ENCODE peak calls at places on chromosomes 6 and 20, in four cellular contexts. T is GM12878, S is SK-N-SH, C is K562. G is an unnamed sample.

GRCh38 chr20:52747736-52748135 is 224.4 kb upstream of the TSHZ2 start:
- DNase-seq in T (no peak), S (peak), C (peak), G (no peak)

GRCh38 chr6:34953084-34954025 is 64.3 kb downstream of the ANKS1A start:
- DNase-seq in T (no peak), S (no peak), C (no peak), G (peak)

GRCh38 chr6:13488015-13488895 is 855 bp upstream of the GFOD1 start:
- DNase-seq in T (no peak), S (peak), C (no peak), G (no peak)

GRCh38 chr6:33983721-33984465 is 162.0 kb downstream of the GRM4 start:
- DNase-seq in T (no peak), S (peak), C (no peak), G (no peak)

GRCh38 chr6:54980511-54981275 is 134.1 kb downstream of the FAM83B start:
- DNase-seq in T (no peak), S (no peak), C (no peak), G (no peak)

GRCh38 chr6:53846250-53846649 is 51.4 kb downstream of the LRRC1 start:
- DNase-seq in T (no peak), S (no peak), C (no peak), G (no peak)

GRCh38 chr6:27772261-27773001 is 139.8 kb downstream of the OR2B2 start:
- DNase-seq in T (no peak), S (peak), C (peak), G (peak)

GRCh38 chr6:94464018-94464510 is 1044.7 kb upstream of the EPHA7 start:
- DNase-seq in T (no peak), S (no peak), C (no peak), G (no peak)

DNA sequence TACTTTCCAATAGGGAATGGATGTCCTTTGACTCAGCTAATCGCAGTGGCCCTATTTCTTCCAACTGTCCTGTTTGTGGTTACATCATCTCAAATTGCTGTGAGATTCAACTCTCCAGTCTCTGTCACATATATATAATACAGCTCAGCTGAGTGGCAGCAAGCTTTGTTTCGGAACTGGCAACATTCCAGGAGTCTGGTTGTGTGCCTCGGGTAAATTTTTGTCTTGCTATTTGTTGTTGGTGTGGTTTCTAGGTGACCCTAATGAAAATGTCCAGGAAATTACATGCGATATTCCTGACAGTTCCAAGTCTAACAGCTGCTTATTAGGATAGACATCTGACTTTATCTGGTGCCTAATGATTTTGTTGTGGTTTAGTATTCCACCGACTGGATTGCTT is 581.7 kb downstream of the CD109 start:
- DNase-seq in T (no peak), S (peak), C (no peak), G (no peak)
- TF ChIP-seq RCOR1 in T (no peak), S (no peak), C (no peak), G (no peak)

GRCh38 chr6:48200874-48201273 is 89.9 kb upstream of the PTCHD4 start:
- DNase-seq in T (no peak), S (no peak), C (no peak), G (no peak)
- TF ChIP-seq REST in T (no peak), S (no peak), C (no peak), G (no peak)

DNA sequence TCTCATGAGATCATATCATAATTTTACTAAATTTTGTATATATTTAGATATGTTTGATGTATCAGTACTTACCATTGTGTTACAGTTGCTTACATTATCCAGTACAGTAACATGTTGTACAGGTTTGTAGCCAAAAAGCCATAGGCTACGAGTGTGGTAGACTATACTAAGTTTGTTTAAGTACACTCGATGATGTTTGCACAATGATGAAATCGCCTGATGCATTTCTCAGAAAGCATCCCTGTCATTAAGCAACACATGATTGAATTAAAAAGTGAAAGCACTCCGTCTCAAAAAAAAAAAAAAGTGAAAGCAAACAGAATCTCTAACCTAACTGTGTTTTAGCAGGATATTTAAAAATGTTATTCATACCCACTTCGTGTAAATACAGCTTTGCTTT is 104.9 kb upstream of the TFAP2D start:
- DNase-seq in T (no peak), S (no peak), C (no peak), G (no peak)
- TF ChIP-seq RCOR1 in T (no peak), S (no peak), C (no peak), G (no peak)

DNA sequence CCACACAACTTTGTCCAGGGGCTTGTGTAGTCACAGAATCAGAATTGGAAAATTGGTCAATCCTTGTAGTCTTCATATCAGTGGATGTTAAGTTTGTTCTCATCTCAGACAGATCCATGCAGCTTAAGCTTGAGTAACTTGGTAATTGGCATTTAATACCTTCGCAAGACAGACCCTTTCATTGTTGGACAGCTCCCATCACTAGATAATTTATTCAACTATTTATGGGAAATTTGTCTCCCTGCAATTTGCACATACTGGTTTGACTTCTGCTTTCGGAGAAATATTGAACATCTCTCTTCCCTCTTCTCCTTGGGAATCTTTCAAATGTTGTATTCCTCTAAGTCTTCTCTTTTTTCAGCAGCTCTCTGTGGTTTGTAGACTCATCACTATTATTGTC is 17.1 kb downstream of the MEI4 start:
- DNase-seq in T (no peak), S (no peak), C (no peak), G (no peak)
- TF ChIP-seq REST in T (no peak), S (no peak), C (no peak), G (no peak)

GRCh38 chr6:145022199-145022782 is 713.0 kb downstream of the EPM2A start:
- DNase-seq in T (no peak), S (no peak), C (no peak), G (no peak)

GRCh38 chr6:145028144-145028818 is 707.0 kb downstream of the EPM2A start:
- DNase-seq in T (no peak), S (peak), C (peak), G (peak)

GRCh38 chr6:145026267-145026679 is 709.0 kb downstream of the EPM2A start:
- DNase-seq in T (no peak), S (no peak), C (no peak), G (no peak)

GRCh38 chr6:145023116-145023726 is 712.1 kb downstream of the EPM2A start:
- DNase-seq in T (no peak), S (no peak), C (no peak), G (no peak)

DNA sequence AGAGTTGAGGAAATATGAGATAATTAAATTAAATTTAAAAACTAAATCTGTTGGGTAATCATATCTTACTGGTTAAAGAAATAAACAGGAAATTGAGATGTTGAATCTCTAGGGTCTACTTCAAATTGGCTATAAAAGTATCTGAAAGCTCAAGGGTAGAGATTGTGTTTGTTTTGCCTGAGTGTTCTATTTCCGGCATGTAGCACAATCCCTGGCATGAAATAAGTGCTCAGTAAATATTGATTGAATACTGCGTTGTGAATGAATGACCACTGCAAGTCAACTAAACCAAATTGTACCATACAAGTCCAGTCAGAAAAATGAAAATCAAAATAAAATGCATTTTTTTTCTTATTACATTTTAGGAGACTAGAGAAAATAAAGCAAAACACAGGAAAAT is 709.8 kb downstream of the EPM2A start:
- DNase-seq in T (no peak), S (no peak), C (no peak), G (no peak)
- TF ChIP-seq RCOR1 in T (no peak), S (no peak), C (no peak), G (no peak)

GRCh38 chr6:143605894-143606293 is 71.9 kb upstream of the PHACTR2 start:
- DNase-seq in T (no peak), S (no peak), C (no peak), G (no peak)

GRCh38 chr6:143601501-143601900 is 76.3 kb upstream of the PHACTR2 start:
- DNase-seq in T (no peak), S (no peak), C (no peak), G (no peak)

GRCh38 chr6:143607168-143607567 is 70.6 kb upstream of the PHACTR2 start:
- DNase-seq in T (no peak), S (no peak), C (no peak), G (no peak)

GRCh38 chr6:143600821-143601220 is 76.9 kb upstream of the PHACTR2 start:
- DNase-seq in T (no peak), S (no peak), C (no peak), G (no peak)

DNA sequence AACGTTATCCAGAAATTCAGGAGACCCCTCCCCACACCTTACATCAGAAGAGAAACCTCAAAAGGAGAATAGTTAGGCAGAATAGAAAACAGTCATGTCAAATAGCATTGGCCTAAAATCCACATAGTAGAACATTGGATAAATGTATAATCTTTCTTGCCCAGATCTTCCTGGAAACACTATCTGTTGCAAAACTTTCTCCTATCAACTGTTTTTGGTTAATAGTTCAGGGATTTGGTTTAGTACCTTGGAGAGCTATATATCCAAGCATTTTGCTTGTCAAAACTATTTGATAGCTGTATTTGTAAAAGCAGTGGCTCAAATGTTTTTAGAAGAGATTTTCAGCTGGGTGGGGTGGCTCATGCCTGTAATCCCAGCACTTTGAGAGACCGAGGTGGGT is 74.3 kb upstream of the PHACTR2 start:
- DNase-seq in T (no peak), S (no peak), C (no peak), G (no peak)
- TF ChIP-seq REST in T (no peak), S (no peak), C (no peak), G (no peak)

GRCh38 chr20:3339076-3339475 is 68.4 kb downstream of the DNAAF9 start:
- DNase-seq in T (no peak), S (no peak), C (no peak), G (no peak)

GRCh38 chr20:3339571-3339970 is 67.9 kb downstream of the DNAAF9 start:
- DNase-seq in T (no peak), S (no peak), C (no peak), G (no peak)

DNA sequence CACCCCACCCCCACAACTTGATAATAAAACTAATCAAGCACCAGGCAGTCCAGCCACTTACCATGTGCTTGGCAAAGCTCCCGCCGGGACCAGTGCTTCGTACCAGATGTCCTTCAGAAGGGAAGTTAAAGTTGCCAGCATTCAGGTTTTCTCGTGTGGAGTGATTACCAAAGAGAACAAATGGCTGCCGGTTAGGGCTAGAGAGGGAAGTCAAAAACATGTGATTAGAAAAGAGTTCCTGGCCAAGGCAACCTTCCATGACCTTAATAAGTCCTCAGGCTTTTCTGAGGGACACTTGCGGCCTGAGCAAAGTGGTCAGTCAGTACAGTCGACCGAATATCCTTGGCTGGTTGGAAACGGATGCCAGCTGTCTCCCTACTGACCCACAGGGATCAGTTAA is 67.0 kb downstream of the DNAAF9 start:
- DNase-seq in T (no peak), S (peak), C (no peak), G (no peak)
- TF ChIP-seq RCOR1 in T (no peak), S (no peak), C (no peak), G (no peak)

G was measured in A549.